ENCODE peak calls at places on chromosome 13, in eight cellular contexts. I is gastrocnemius medialis, T is GM12891, H is lower leg skin, U is body of pancreas, J is A549, G is esophagus squamous epithelium, P is ovary. A is an unnamed sample.

GRCh38 chr13:111965466-111966214 is 101.3 kb upstream of the SOX1 start:
- DNase-seq in T (no peak), I (no peak), H (no peak), P (no peak), U (no peak), J (no peak), G (no peak), A (no peak)

GRCh38 chr13:50123515-50123861 is 108.2 kb downstream of the KCNRG start:
- DNase-seq in T (no peak), H (no peak), G (no peak), J (no peak), I (no peak), P (no peak), U (no peak), A (no peak)

GRCh38 chr13:44734204-44734707 is 158.1 kb upstream of the TSC22D1 start:
- DNase-seq in G (no peak), H (no peak), P (no peak), J (no peak), U (peak), T (no peak), I (peak), A (no peak)

GRCh38 chr13:79445968-79446645 is 34.8 kb upstream of the NDFIP2 start:
- DNase-seq in H (no peak), T (no peak), I (no peak), P (no peak), U (no peak), J (no peak), G (no peak), A (no peak)

GRCh38 chr13:108947551-108948030 is 318.2 kb downstream of the MYO16 start:
- DNase-seq in G (no peak), P (peak), U (peak), I (no peak), H (peak), T (no peak), J (no peak), A (no peak)

GRCh38 chr13:83327091-83327490 is 555.2 kb downstream of the SLITRK1 start:
- DNase-seq in P (no peak), U (no peak), G (no peak), I (no peak), T (no peak), J (no peak), H (no peak), A (no peak)

GRCh38 chr13:80048030-80048429 is 292.9 kb downstream of the SPRY2 start:
- DNase-seq in P (no peak), I (no peak), H (no peak), T (no peak), G (no peak), U (no peak), J (no peak), A (no peak)

GRCh38 chr13:67120872-67121531 is 109.1 kb downstream of the PCDH9 start:
- DNase-seq in U (no peak), I (no peak), G (no peak), H (no peak), J (peak), T (no peak), P (no peak), A (no peak)

GRCh38 chr13:69579351-69579750 is 528.3 kb upstream of the ATXN8OS start:
- DNase-seq in H (no peak), T (no peak), U (no peak), P (no peak), I (no peak), J (no peak), G (no peak), A (no peak)

GRCh38 chr13:114282143-114282685 is 813 bp downstream of the UPF3A start:
- DNase-seq in J (peak), P (peak), I (no peak), U (peak), H (peak), T (no peak), G (no peak), A (peak)

GRCh38 chr13:103282571-103283450 is 216.6 kb upstream of the SLC10A2 start:
- DNase-seq in J (peak), H (no peak), T (no peak), U (no peak), G (no peak), I (no peak), P (no peak), A (peak)

GRCh38 chr13:93535256-93535655 is 308.6 kb downstream of the GPC6 start:
- DNase-seq in U (no peak), H (no peak), P (no peak), G (no peak), I (no peak), T (no peak), J (peak), A (peak)

GRCh38 chr13:64725492-64725891 is 2504.6 kb downstream of the PCDH9 start:
- DNase-seq in I (no peak), G (no peak), H (no peak), T (no peak), P (no peak), U (no peak), J (no peak), A (no peak)

GRCh38 chr13:66358564-66358963 is 871.6 kb downstream of the PCDH9 start:
- DNase-seq in J (no peak), G (no peak), P (no peak), I (no peak), H (no peak), U (no peak), T (no peak), A (no peak)

GRCh38 chr13:113672002-113672651 is 5.1 kb downstream of the GRK1 start:
- DNase-seq in T (no peak), I (no peak), H (no peak), P (peak), U (no peak), G (no peak), J (no peak), A (no peak)

GRCh38 chr13:98222081-98222554 is 45.0 kb upstream of the RNF113B start:
- DNase-seq in T (no peak), U (peak), H (no peak), J (no peak), G (no peak), I (no peak), P (no peak), A (no peak)

GRCh38 chr13:98453254-98453843 is 123.6 kb downstream of the STK24 start:
- DNase-seq in J (no peak), U (no peak), P (no peak), I (no peak), H (no peak), G (no peak), T (no peak), A (no peak)

GRCh38 chr13:51221674-51222509 is at the start of gene FAM124A:
- DNase-seq in H (no peak), I (no peak), J (peak), T (peak), G (no peak), P (peak), U (peak), A (peak)

GRCh38 chr13:47638627-47639026 is 362.4 kb downstream of the SUCLA2 start:
- DNase-seq in J (no peak), P (no peak), I (no peak), T (no peak), H (no peak), U (no peak), G (no peak), A (no peak)

GRCh38 chr13:28537149-28537548 is 42.2 kb upstream of the FLT1 start:
- DNase-seq in H (no peak), P (no peak), U (no peak), T (no peak), J (no peak), G (no peak), I (no peak), A (no peak)

GRCh38 chr13:102394158-102395053 is 7.4 kb downstream of the FGF14 start:
- DNase-seq in P (peak), T (peak), H (peak), G (peak), I (peak), U (peak), J (peak), A (no peak)

GRCh38 chr13:29472317-29472961 is 123.0 kb downstream of the SLC7A1 start:
- DNase-seq in G (no peak), T (peak), J (peak), U (peak), I (no peak), H (no peak), P (no peak), A (peak)

GRCh38 chr13:103615778-103616177 is 549.6 kb upstream of the SLC10A2 start:
- DNase-seq in T (no peak), I (no peak), J (no peak), P (no peak), H (no peak), G (no peak), U (no peak), A (no peak)

GRCh38 chr13:65724261-65724660 is 1505.9 kb downstream of the PCDH9 start:
- DNase-seq in G (no peak), U (no peak), P (no peak), H (no peak), J (no peak), T (no peak), I (no peak), A (no peak)

GRCh38 chr13:46648166-46648607 is 95.2 kb downstream of the LRCH1 start:
- DNase-seq in G (no peak), J (peak), I (no peak), U (peak), P (no peak), H (no peak), T (no peak), A (no peak)

GRCh38 chr13:63625869-63626268 is 2210.2 kb upstream of the PCDH20 start:
- DNase-seq in H (no peak), P (no peak), T (no peak), J (peak), G (no peak), U (no peak), I (no peak), A (no peak)

GRCh38 chr13:113402471-113403254 is 38.7 kb upstream of the GRTP1 start:
- DNase-seq in P (no peak), I (no peak), J (no peak), U (no peak), G (no peak), H (no peak), T (no peak), A (no peak)

GRCh38 chr13:94014461-94014860 is 465.0 kb downstream of the DCT start:
- DNase-seq in U (no peak), H (no peak), J (no peak), T (no peak), I (no peak), G (no peak), P (no peak), A (no peak)

GRCh38 chr13:109734002-109734785 is 52.2 kb downstream of the IRS2 start:
- DNase-seq in H (no peak), G (no peak), U (no peak), J (no peak), P (no peak), I (no peak), T (no peak), A (no peak)

GRCh38 chr13:84032116-84032515 is 149.8 kb upstream of the SLITRK1 start:
- DNase-seq in I (no peak), G (no peak), P (no peak), T (no peak), H (no peak), U (no peak), J (no peak), A (no peak)

GRCh38 chr13:62119739-62120700 is 704.4 kb upstream of the PCDH20 start:
- DNase-seq in T (peak), P (no peak), G (no peak), I (no peak), U (no peak), J (no peak), H (no peak), A (peak)

GRCh38 chr13:114057131-114058050 is 75.0 kb downstream of the RASA3 start:
- DNase-seq in G (no peak), J (no peak), H (no peak), T (no peak), U (no peak), P (no peak), I (no peak), A (no peak)

GRCh38 chr13:20198781-20199180 is 6.0 kb upstream of the GJB2 start:
- DNase-seq in T (no peak), H (no peak), U (no peak), I (no peak), J (no peak), P (no peak), G (no peak), A (no peak)

GRCh38 chr13:20359335-20359734 is 127.2 kb upstream of the GJB6 start:
- DNase-seq in I (no peak), P (no peak), H (no peak), G (no peak), J (peak), U (no peak), T (no peak), A (peak)

GRCh38 chr13:110108348-110109139 is 198.4 kb downstream of the COL4A1 start:
- DNase-seq in G (no peak), U (peak), T (no peak), P (peak), H (peak), I (peak), J (peak), A (peak)

GRCh38 chr13:75101997-75102720 is 379.8 kb downstream of the TBC1D4 start:
- DNase-seq in P (no peak), I (no peak), G (no peak), H (no peak), T (no peak), J (no peak), U (no peak), A (no peak)

DNA sequence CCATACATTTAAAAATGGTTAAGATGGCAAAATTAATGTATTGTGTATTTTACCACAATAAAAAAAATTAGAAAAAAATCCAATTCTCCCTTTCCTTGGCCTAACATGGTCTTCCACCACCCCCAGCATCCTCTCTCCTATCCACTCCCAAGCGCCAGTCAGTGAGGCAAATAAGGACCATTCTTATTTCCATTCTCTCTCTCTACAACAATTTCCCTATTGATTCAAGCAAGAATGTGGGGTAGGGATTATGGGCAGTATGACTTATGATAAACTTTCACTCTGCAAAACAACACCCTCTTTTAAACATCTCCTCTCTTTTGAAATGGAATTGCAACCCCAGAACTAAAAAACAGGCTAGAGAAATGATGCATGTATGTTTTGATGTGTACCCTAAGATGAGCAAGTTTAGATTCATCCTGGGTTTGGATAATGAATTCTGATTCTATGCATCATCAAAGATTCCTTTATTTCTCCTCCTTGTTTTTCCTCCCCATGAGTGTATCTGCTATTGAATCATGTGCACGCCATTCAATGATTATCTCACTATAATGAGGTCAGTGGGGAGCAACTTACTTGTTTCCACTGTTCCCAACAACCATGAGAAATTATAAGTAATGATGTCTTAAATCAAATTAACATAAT is 3.5 kb downstream of the STARD13 start:
- DNase-seq in P (no peak), G (no peak), U (no peak), H (no peak), I (no peak), T (no peak), J (peak), A (peak)
- TF ChIP-seq POLR2A in P (no peak), G (no peak), U (no peak), H (no peak), I (no peak), T (no peak), J (no peak), A (no peak)

DNA sequence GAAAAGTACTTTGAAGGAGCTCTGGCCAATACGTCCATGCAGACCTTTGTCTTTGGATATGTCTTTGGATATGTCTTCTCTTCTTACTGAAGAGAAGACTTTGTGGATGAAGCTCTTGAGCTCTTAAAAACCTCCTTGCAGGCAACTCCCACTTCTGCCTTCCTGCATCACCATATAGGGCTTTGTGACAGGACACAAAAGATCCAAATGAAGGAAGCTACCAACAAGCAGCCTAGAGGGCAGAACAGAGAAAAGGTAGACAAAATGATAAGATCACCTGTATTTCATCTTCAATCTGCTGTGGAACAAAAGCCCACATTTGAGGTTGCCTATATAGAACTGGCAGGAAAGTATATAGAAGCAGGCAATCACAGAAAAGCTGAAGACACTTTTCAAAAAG is 42.6 kb downstream of the N4BP2L1 start:
- DNase-seq in T (no peak), I (no peak), H (no peak), G (no peak), J (no peak), P (no peak), U (no peak), A (no peak)
- TF ChIP-seq POLR2A in T (no peak), I (no peak), H (no peak), G (no peak), J (no peak), P (no peak), U (no peak), A (no peak)

GRCh38 chr13:24184265-24184841 is 23.8 kb downstream of the SPATA13 start:
- DNase-seq in P (no peak), T (no peak), U (peak), J (no peak), H (no peak), G (no peak), I (no peak), A (no peak)
- TF ChIP-seq POLR2A in P (no peak), T (no peak), U (no peak), J (no peak), H (no peak), G (no peak), I (no peak), A (no peak)

GRCh38 chr13:30863796-30864195 is 42.3 kb upstream of the MEDAG start:
- DNase-seq in P (no peak), T (no peak), U (no peak), I (no peak), G (no peak), J (no peak), H (no peak), A (no peak)

GRCh38 chr13:30864352-30865130 is 41.5 kb upstream of the MEDAG start:
- DNase-seq in H (no peak), I (no peak), U (no peak), P (peak), T (no peak), J (no peak), G (no peak), A (no peak)

GRCh38 chr13:30866692-30867669 is 39.1 kb upstream of the MEDAG start:
- DNase-seq in P (no peak), U (no peak), H (no peak), T (no peak), I (no peak), G (no peak), J (no peak), A (no peak)

GRCh38 chr13:30863231-30863630 is 42.8 kb upstream of the MEDAG start:
- DNase-seq in H (no peak), U (no peak), G (no peak), J (no peak), P (no peak), T (no peak), I (no peak), A (no peak)

GRCh38 chr13:30865131-30866009 is 40.7 kb upstream of the MEDAG start:
- DNase-seq in H (peak), T (peak), P (peak), U (peak), G (peak), I (peak), J (peak), A (no peak)
- TF ChIP-seq POLR2A in H (no peak), T (no peak), P (peak), U (no peak), G (no peak), I (peak), J (no peak), A (peak)

GRCh38 chr13:34990399-34991224 is 48.5 kb downstream of the NBEA start:
- DNase-seq in J (peak), I (no peak), P (no peak), H (no peak), U (no peak), T (no peak), G (no peak), A (no peak)
- TF ChIP-seq POLR2A in J (no peak), I (no peak), P (no peak), H (no peak), U (no peak), T (no peak), G (no peak), A (no peak)

GRCh38 chr13:52651880-52652169 is 811 bp upstream of the SUGT1 start:
- DNase-seq in H (no peak), U (no peak), I (no peak), P (no peak), T (peak), G (no peak), J (no peak), A (peak)

GRCh38 chr13:52646967-52647366 is 4.7 kb downstream of the HNRNPA1L2 start:
- DNase-seq in J (no peak), H (no peak), T (no peak), P (no peak), I (no peak), U (no peak), G (no peak), A (no peak)

GRCh38 chr13:52652980-52653303 is 306 bp downstream of the SUGT1 start:
- DNase-seq in T (no peak), G (no peak), U (no peak), P (no peak), H (no peak), I (no peak), J (no peak), A (peak)

GRCh38 chr13:52650731-52651130 is 1.9 kb upstream of the SUGT1 start:
- DNase-seq in H (no peak), T (no peak), U (no peak), P (no peak), J (no peak), G (no peak), I (no peak), A (no peak)

DNA sequence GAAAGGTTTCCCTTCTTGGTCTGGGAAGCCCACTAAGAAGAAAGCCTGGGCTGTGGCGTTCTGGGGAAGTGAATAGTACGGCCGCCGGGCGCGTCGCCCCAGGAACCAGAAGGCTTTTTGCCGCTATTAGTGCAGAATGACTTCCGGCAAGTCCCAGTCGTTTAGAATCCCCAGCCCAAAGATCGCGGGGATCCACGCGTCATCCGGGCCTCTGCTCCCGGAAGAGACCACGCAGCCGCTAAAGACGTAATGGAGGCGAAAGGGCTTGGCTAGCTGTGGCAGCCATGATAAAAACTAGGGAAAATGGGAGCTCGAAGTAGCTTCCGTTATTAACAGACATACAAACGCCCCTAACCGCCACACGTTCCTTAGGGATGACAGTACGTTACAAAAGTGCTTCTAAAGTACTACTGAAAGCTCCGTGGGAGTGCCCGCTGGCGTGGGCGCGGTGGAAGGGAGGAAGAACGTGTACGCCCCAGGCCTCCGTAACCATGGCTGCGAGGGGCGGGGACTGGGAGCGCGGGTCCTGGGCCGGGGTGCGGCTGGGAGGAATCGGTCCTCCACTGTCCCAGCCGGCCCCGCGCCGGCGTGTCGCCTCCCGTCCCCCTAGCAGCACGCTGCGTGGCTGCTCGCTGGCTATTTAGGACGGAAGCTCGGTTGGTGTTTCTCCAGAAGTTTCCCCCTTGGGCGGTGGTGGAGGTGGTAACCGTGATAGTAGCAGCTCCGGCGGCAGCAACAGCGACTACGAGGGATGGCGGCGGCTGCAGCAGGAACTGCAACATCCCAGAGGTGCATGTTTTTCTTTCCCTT is at the start of gene SUGT1:
- DNase-seq in I (peak), T (peak), J (peak), P (peak), G (peak), U (peak), H (peak), A (peak)
- TF ChIP-seq POLR2A in I (peak), T (peak), J (peak), P (no peak), G (peak), U (peak), H (no peak), A (peak)